ENCODE peak calls at places on chromosomes 12 and 14, in ten cellular contexts. One of them, this sample, is unnamed.

GRCh38 chr12:54004063-54004840 is 4.3 kb downstream of the HOXC9 start:
- DNase-seq in AG10803: peak; percentile 56
- DNase-seq in HCT116: no peak
- DNase-seq in psoas muscle: peak; percentile 46
- DNase-seq in HepG2: no peak
- DNase-seq in dorsolateral prefrontal cortex: no peak
- DNase-seq in uterus: no peak
- DNase-seq in left ventricle myocardium inferior: no peak
- DNase-seq in AG09319: no peak
- DNase-seq in right lobe of liver: no peak
- DNase-seq in this sample: no peak

GRCh38 chr14:47976139-47976538 is 300.7 kb upstream of the MDGA2 start:
- DNase-seq in HepG2: no peak
- DNase-seq in right lobe of liver: no peak
- DNase-seq in uterus: no peak
- DNase-seq in dorsolateral prefrontal cortex: no peak
- DNase-seq in HCT116: no peak
- DNase-seq in AG09319: no peak
- DNase-seq in AG10803: no peak
- DNase-seq in psoas muscle: no peak
- DNase-seq in left ventricle myocardium inferior: no peak
- DNase-seq in this sample: no peak

GRCh38 chr12:120078868-120079267 is 37.7 kb downstream of the RAB35 start:
- DNase-seq in HCT116: no peak
- DNase-seq in uterus: no peak
- DNase-seq in dorsolateral prefrontal cortex: no peak
- DNase-seq in AG10803: no peak
- DNase-seq in left ventricle myocardium inferior: no peak
- DNase-seq in psoas muscle: peak; percentile 5
- DNase-seq in AG09319: no peak
- DNase-seq in HepG2: no peak
- DNase-seq in right lobe of liver: no peak
- DNase-seq in this sample: peak; percentile 30

GRCh38 chr12:262817-263216 is at the start of gene SLC6A13:
- DNase-seq in left ventricle myocardium inferior: no peak
- DNase-seq in AG10803: peak; percentile 6
- DNase-seq in uterus: no peak
- DNase-seq in HepG2: no peak
- DNase-seq in right lobe of liver: no peak
- DNase-seq in psoas muscle: no peak
- DNase-seq in HCT116: no peak
- DNase-seq in dorsolateral prefrontal cortex: no peak
- DNase-seq in AG09319: no peak
- DNase-seq in this sample: peak; percentile 77

GRCh38 chr12:51183816-51184215 is 10.9 kb upstream of the TFCP2 start:
- DNase-seq in AG10803: peak; percentile 21
- DNase-seq in uterus: no peak
- DNase-seq in dorsolateral prefrontal cortex: no peak
- DNase-seq in left ventricle myocardium inferior: peak; percentile 61
- DNase-seq in HCT116: no peak
- DNase-seq in psoas muscle: peak; percentile 86
- DNase-seq in AG09319: no peak
- DNase-seq in right lobe of liver: no peak
- DNase-seq in HepG2: no peak
- DNase-seq in this sample: no peak

GRCh38 chr14:104883681-104884361 is 18.8 kb downstream of the CEP170B start:
- DNase-seq in AG10803: no peak
- DNase-seq in AG09319: no peak
- DNase-seq in uterus: peak; percentile 10
- DNase-seq in HepG2: no peak
- DNase-seq in left ventricle myocardium inferior: peak; percentile 9
- DNase-seq in right lobe of liver: no peak
- DNase-seq in psoas muscle: peak; percentile 44
- DNase-seq in dorsolateral prefrontal cortex: no peak
- DNase-seq in HCT116: no peak
- DNase-seq in this sample: no peak

GRCh38 chr12:122437656-122438121 is 15.2 kb upstream of the CLIP1 start:
- DNase-seq in AG10803: peak; percentile 84
- DNase-seq in psoas muscle: peak; percentile 88
- DNase-seq in HepG2: no peak
- DNase-seq in right lobe of liver: no peak
- DNase-seq in left ventricle myocardium inferior: peak; percentile 51
- DNase-seq in AG09319: no peak
- DNase-seq in dorsolateral prefrontal cortex: peak; percentile 90
- DNase-seq in HCT116: no peak
- DNase-seq in uterus: peak; percentile 55
- DNase-seq in this sample: peak; percentile 65

GRCh38 chr12:104785886-104786285 is 172.2 kb downstream of the SLC41A2 start:
- DNase-seq in psoas muscle: no peak
- DNase-seq in HCT116: no peak
- DNase-seq in left ventricle myocardium inferior: no peak
- DNase-seq in uterus: no peak
- DNase-seq in AG10803: no peak
- DNase-seq in right lobe of liver: no peak
- DNase-seq in HepG2: no peak
- DNase-seq in AG09319: no peak
- DNase-seq in dorsolateral prefrontal cortex: no peak
- DNase-seq in this sample: no peak

GRCh38 chr14:97841762-97842161 is 1044.6 kb downstream of the VRK1 start:
- DNase-seq in HCT116: no peak
- DNase-seq in uterus: no peak
- DNase-seq in AG09319: no peak
- DNase-seq in psoas muscle: no peak
- DNase-seq in dorsolateral prefrontal cortex: no peak
- DNase-seq in right lobe of liver: no peak
- DNase-seq in left ventricle myocardium inferior: no peak
- DNase-seq in HepG2: no peak
- DNase-seq in AG10803: no peak
- DNase-seq in this sample: no peak

GRCh38 chr12:51429705-51430104 is 5.1 kb downstream of the SLC4A8 start:
- DNase-seq in HepG2: no peak
- DNase-seq in dorsolateral prefrontal cortex: no peak
- DNase-seq in uterus: no peak
- DNase-seq in right lobe of liver: no peak
- DNase-seq in HCT116: no peak
- DNase-seq in psoas muscle: no peak
- DNase-seq in left ventricle myocardium inferior: no peak
- DNase-seq in AG10803: no peak
- DNase-seq in AG09319: no peak
- DNase-seq in this sample: no peak

GRCh38 chr14:75523771-75524171 is 1.5 kb downstream of the BATF start:
- DNase-seq in psoas muscle: no peak
- DNase-seq in AG09319: no peak
- DNase-seq in AG10803: peak; percentile 8
- DNase-seq in left ventricle myocardium inferior: no peak
- DNase-seq in HCT116: no peak
- DNase-seq in HepG2: no peak
- DNase-seq in right lobe of liver: no peak
- DNase-seq in uterus: peak; percentile 38
- DNase-seq in dorsolateral prefrontal cortex: no peak
- DNase-seq in this sample: no peak

GRCh38 chr14:75520852-75521251 is 1.4 kb upstream of the BATF start:
- DNase-seq in AG09319: no peak
- DNase-seq in left ventricle myocardium inferior: no peak
- DNase-seq in HepG2: no peak
- DNase-seq in right lobe of liver: no peak
- DNase-seq in HCT116: no peak
- DNase-seq in AG10803: no peak
- DNase-seq in uterus: no peak
- DNase-seq in dorsolateral prefrontal cortex: no peak
- DNase-seq in psoas muscle: no peak
- DNase-seq in this sample: no peak

GRCh38 chr14:75522224-75522764 is at the start of gene BATF:
- DNase-seq in AG09319: no peak
- DNase-seq in dorsolateral prefrontal cortex: no peak
- DNase-seq in AG10803: no peak
- DNase-seq in uterus: no peak
- DNase-seq in HepG2: no peak
- DNase-seq in psoas muscle: no peak
- DNase-seq in HCT116: no peak
- DNase-seq in right lobe of liver: no peak
- DNase-seq in left ventricle myocardium inferior: no peak
- DNase-seq in this sample: peak; percentile 68

GRCh38 chr14:75521415-75522199 is 662 bp upstream of the BATF start:
- DNase-seq in HepG2: peak; percentile 49
- DNase-seq in HCT116: no peak
- DNase-seq in AG10803: no peak
- DNase-seq in right lobe of liver: no peak
- DNase-seq in dorsolateral prefrontal cortex: no peak
- DNase-seq in psoas muscle: no peak
- DNase-seq in uterus: no peak
- DNase-seq in AG09319: no peak
- DNase-seq in left ventricle myocardium inferior: no peak
- DNase-seq in this sample: no peak

GRCh38 chr14:75522919-75523318 is 650 bp downstream of the BATF start:
- DNase-seq in psoas muscle: no peak
- DNase-seq in uterus: no peak
- DNase-seq in right lobe of liver: no peak
- DNase-seq in AG10803: no peak
- DNase-seq in AG09319: no peak
- DNase-seq in left ventricle myocardium inferior: no peak
- DNase-seq in dorsolateral prefrontal cortex: no peak
- DNase-seq in HCT116: no peak
- DNase-seq in HepG2: no peak
- DNase-seq in this sample: no peak
- TF ChIP-seq CTCF in psoas muscle: no peak
- TF ChIP-seq CTCF in uterus: no peak
- TF ChIP-seq CTCF in right lobe of liver: no peak
- TF ChIP-seq CTCF in AG10803: no peak
- TF ChIP-seq CTCF in AG09319: no peak
- TF ChIP-seq CTCF in left ventricle myocardium inferior: no peak
- TF ChIP-seq CTCF in dorsolateral prefrontal cortex: no peak
- TF ChIP-seq CTCF in HCT116: no peak
- TF ChIP-seq CTCF in HepG2: no peak
- TF ChIP-seq CTCF in this sample: no peak

GRCh38 chr14:92793709-92794546 is at the start of gene GOLGA5:
- DNase-seq in HCT116: peak; percentile 92
- DNase-seq in psoas muscle: peak; percentile 99
- DNase-seq in uterus: peak; percentile 95
- DNase-seq in HepG2: peak; percentile 95
- DNase-seq in AG09319: peak; percentile 95
- DNase-seq in right lobe of liver: peak; percentile 98
- DNase-seq in dorsolateral prefrontal cortex: peak; percentile 98
- DNase-seq in AG10803: peak; percentile 97
- DNase-seq in left ventricle myocardium inferior: peak; percentile 98
- DNase-seq in this sample: peak; percentile 99
- TF ChIP-seq CTCF in HCT116: no peak
- TF ChIP-seq CTCF in psoas muscle: peak; percentile 11
- TF ChIP-seq CTCF in uterus: peak; percentile 12
- TF ChIP-seq CTCF in HepG2: no peak
- TF ChIP-seq CTCF in AG09319: no peak
- TF ChIP-seq CTCF in right lobe of liver: no peak
- TF ChIP-seq CTCF in dorsolateral prefrontal cortex: peak; percentile 41
- TF ChIP-seq CTCF in AG10803: no peak
- TF ChIP-seq CTCF in left ventricle myocardium inferior: no peak
- TF ChIP-seq CTCF in this sample: peak; percentile 23

GRCh38 chr12:131833896-131834641 is 5.9 kb downstream of the MMP17 start:
- DNase-seq in AG09319: no peak
- DNase-seq in HCT116: no peak
- DNase-seq in psoas muscle: no peak
- DNase-seq in AG10803: no peak
- DNase-seq in left ventricle myocardium inferior: no peak
- DNase-seq in uterus: no peak
- DNase-seq in dorsolateral prefrontal cortex: no peak
- DNase-seq in HepG2: no peak
- DNase-seq in right lobe of liver: no peak
- DNase-seq in this sample: no peak
- TF ChIP-seq CTCF in AG09319: peak; percentile 40
- TF ChIP-seq CTCF in HCT116: peak; percentile 71
- TF ChIP-seq CTCF in psoas muscle: no peak
- TF ChIP-seq CTCF in AG10803: peak; percentile 48
- TF ChIP-seq CTCF in left ventricle myocardium inferior: no peak
- TF ChIP-seq CTCF in uterus: no peak
- TF ChIP-seq CTCF in dorsolateral prefrontal cortex: peak; percentile 66
- TF ChIP-seq CTCF in HepG2: peak; percentile 66
- TF ChIP-seq CTCF in right lobe of liver: no peak
- TF ChIP-seq CTCF in this sample: no peak

GRCh38 chr12:21988619-21989018 is 47.4 kb upstream of the ABCC9 start:
- DNase-seq in left ventricle myocardium inferior: no peak
- DNase-seq in psoas muscle: no peak
- DNase-seq in AG09319: no peak
- DNase-seq in AG10803: no peak
- DNase-seq in right lobe of liver: no peak
- DNase-seq in HepG2: no peak
- DNase-seq in HCT116: no peak
- DNase-seq in uterus: no peak
- DNase-seq in dorsolateral prefrontal cortex: no peak
- DNase-seq in this sample: no peak

GRCh38 chr12:21992823-21993222 is 51.6 kb upstream of the ABCC9 start:
- DNase-seq in HepG2: no peak
- DNase-seq in dorsolateral prefrontal cortex: no peak
- DNase-seq in HCT116: no peak
- DNase-seq in right lobe of liver: peak; percentile 24
- DNase-seq in left ventricle myocardium inferior: no peak
- DNase-seq in AG09319: no peak
- DNase-seq in psoas muscle: no peak
- DNase-seq in uterus: no peak
- DNase-seq in AG10803: no peak
- DNase-seq in this sample: no peak

GRCh38 chr12:21991526-21991925 is 50.3 kb upstream of the ABCC9 start:
- DNase-seq in HepG2: no peak
- DNase-seq in right lobe of liver: no peak
- DNase-seq in left ventricle myocardium inferior: no peak
- DNase-seq in dorsolateral prefrontal cortex: no peak
- DNase-seq in AG10803: no peak
- DNase-seq in HCT116: no peak
- DNase-seq in uterus: no peak
- DNase-seq in AG09319: no peak
- DNase-seq in psoas muscle: no peak
- DNase-seq in this sample: no peak

GRCh38 chr12:21987786-21988185 is 46.6 kb upstream of the ABCC9 start:
- DNase-seq in left ventricle myocardium inferior: no peak
- DNase-seq in right lobe of liver: no peak
- DNase-seq in HepG2: no peak
- DNase-seq in AG09319: no peak
- DNase-seq in psoas muscle: no peak
- DNase-seq in dorsolateral prefrontal cortex: no peak
- DNase-seq in HCT116: no peak
- DNase-seq in uterus: no peak
- DNase-seq in AG10803: no peak
- DNase-seq in this sample: no peak

DNA sequence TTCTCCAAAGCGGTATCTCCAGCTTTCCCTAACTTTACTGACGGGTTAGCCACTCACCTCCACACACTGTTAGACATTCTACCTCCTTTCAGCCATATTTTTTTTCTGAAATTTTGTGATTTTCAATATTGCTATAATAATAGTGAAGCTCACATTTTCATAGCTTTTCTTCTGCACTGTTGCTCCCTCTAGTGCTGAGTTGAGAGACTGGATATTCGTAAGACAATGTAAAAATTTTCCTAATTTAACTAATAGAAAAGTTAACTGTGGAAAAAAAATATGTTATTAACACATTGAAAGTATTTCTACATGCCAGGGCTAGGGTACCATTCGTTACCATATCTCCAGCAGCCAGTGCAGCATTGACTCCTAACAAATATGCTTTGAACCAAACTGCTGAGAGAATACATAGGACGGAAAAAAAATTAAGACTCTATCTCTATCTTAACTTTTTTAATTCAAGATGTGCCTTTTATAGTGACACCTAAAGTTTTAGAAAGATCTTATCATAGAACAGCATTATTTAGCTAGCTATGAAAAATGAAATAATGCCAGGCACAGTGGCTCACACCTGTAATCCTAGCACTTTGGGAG is 48.7 kb upstream of the ABCC9 start:
- DNase-seq in AG09319: peak; percentile 10
- DNase-seq in right lobe of liver: no peak
- DNase-seq in HCT116: peak; percentile 13
- DNase-seq in psoas muscle: no peak
- DNase-seq in dorsolateral prefrontal cortex: no peak
- DNase-seq in HepG2: peak; percentile 1
- DNase-seq in uterus: peak; percentile 21
- DNase-seq in AG10803: peak; percentile 50
- DNase-seq in left ventricle myocardium inferior: no peak
- DNase-seq in this sample: no peak
- TF ChIP-seq CTCF in AG09319: peak; percentile 71
- TF ChIP-seq CTCF in right lobe of liver: peak; percentile 58
- TF ChIP-seq CTCF in HCT116: peak; percentile 64
- TF ChIP-seq CTCF in psoas muscle: peak; percentile 64
- TF ChIP-seq CTCF in dorsolateral prefrontal cortex: peak; percentile 67
- TF ChIP-seq CTCF in HepG2: no peak
- TF ChIP-seq CTCF in uterus: peak; percentile 66
- TF ChIP-seq CTCF in AG10803: peak; percentile 74
- TF ChIP-seq CTCF in left ventricle myocardium inferior: peak; percentile 71
- TF ChIP-seq CTCF in this sample: peak; percentile 53